ENCODE peak calls at places on chromosomes 4 and X, in nine cellular contexts. E, I, D, Z, G, K, S, X and F are unnamed samples.

GRCh38 chr4:121778991-121779628 is 14.1 kb upstream of the SMIM43 start:
- DNase-seq in E (peak; percentile 94), I (no peak), D (no peak), Z (no peak), G (no peak), K (no peak), S (no peak), X (no peak), F (no peak)

GRCh38 chr4:156794863-156795262 is 176.7 kb downstream of the PDGFC start:
- DNase-seq in E (no peak), I (no peak), D (no peak), Z (no peak), G (no peak), K (no peak), S (no peak), X (no peak), F (no peak)

GRCh38 chr4:128633067-128633466 is 176.4 kb upstream of the JADE1 start:
- DNase-seq in E (no peak), I (no peak), D (no peak), Z (no peak), G (no peak), K (no peak), S (no peak), X (no peak), F (no peak)

GRCh38 chr4:29578329-29578728 is 1141.8 kb upstream of the PCDH7 start:
- DNase-seq in E (no peak), I (no peak), D (no peak), Z (no peak), G (no peak), K (no peak), S (no peak), X (no peak), F (no peak)

GRCh38 chr4:10096976-10097330 is 19.6 kb downstream of the WDR1 start:
- DNase-seq in E (no peak), I (no peak), D (no peak), Z (no peak), G (no peak), K (no peak), S (no peak), X (no peak), F (no peak)

GRCh38 chr4:40516651-40517050 is 113.0 kb downstream of the RBM47 start:
- DNase-seq in E (no peak), I (no peak), D (no peak), Z (no peak), G (no peak), K (no peak), S (no peak), X (no peak), F (no peak)

GRCh38 chr4:1274871-1275270 is 14.8 kb upstream of the MAEA start:
- DNase-seq in E (no peak), I (no peak), D (no peak), Z (no peak), G (no peak), K (no peak), S (no peak), X (no peak), F (no peak)

GRCh38 chr4:9885958-9886357 is 104.5 kb downstream of the DRD5 start:
- DNase-seq in E (no peak), I (no peak), D (no peak), Z (no peak), G (no peak), K (no peak), S (no peak), X (no peak), F (no peak)

GRCh38 chr4:66691101-66691500 is 854.2 kb downstream of the CENPC start:
- DNase-seq in E (no peak), I (no peak), D (no peak), Z (no peak), G (no peak), K (no peak), S (no peak), X (no peak), F (peak; percentile 5)

GRCh38 chr4:168908093-168908492 is 102.0 kb downstream of the CBR4 start:
- DNase-seq in E (peak; percentile 62), I (no peak), D (no peak), Z (no peak), G (peak; percentile 27), K (no peak), S (no peak), X (no peak), F (no peak)

GRCh38 chr4:70671091-70671490 is 4.8 kb upstream of the JCHAIN start:
- DNase-seq in E (no peak), I (no peak), D (no peak), Z (no peak), G (no peak), K (no peak), S (no peak), X (no peak), F (no peak)

GRCh38 chr4:42710761-42711160 is 53.9 kb upstream of the ATP8A1 start:
- DNase-seq in E (no peak), I (no peak), D (no peak), Z (no peak), G (no peak), K (no peak), S (no peak), X (no peak), F (no peak)

GRCh38 chr4:42715807-42716482 is 59.0 kb upstream of the ATP8A1 start:
- DNase-seq in E (no peak), I (no peak), D (no peak), Z (no peak), G (no peak), K (no peak), S (no peak), X (no peak), F (peak; percentile 85)

GRCh38 chr4:42713371-42713770 is 56.5 kb upstream of the ATP8A1 start:
- DNase-seq in E (no peak), I (no peak), D (no peak), Z (no peak), G (no peak), K (no peak), S (no peak), X (no peak), F (no peak)

GRCh38 chr4:42710329-42710728 is 53.4 kb upstream of the ATP8A1 start:
- DNase-seq in E (no peak), I (no peak), D (no peak), Z (no peak), G (no peak), K (no peak), S (no peak), X (no peak), F (no peak)

DNA sequence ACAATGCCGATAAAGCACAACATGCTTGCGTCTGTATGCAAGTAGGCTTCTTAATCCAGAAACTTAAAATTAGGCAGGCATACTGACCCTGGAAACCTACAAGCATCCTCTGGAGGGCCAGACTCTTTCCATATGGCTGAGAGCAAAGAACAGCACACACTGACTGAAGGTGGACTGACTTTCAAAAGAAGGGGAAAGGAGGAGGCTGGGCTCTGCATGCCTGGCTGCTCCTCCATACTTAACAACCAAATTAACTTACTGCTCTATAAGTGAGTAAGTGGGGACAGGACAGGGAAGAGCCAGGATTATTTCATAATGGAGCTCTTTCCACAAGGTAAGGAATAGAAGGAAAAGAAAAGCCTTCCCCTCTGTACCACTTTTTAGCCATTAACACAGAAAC is 55.9 kb upstream of the ATP8A1 start:
- DNase-seq in E (no peak), I (no peak), D (no peak), Z (no peak), G (no peak), K (no peak), S (no peak), X (no peak), F (no peak)
- TF ChIP-seq CTCF in E (no peak), I (no peak), D (no peak), Z (no peak), G (no peak), K (no peak), S (no peak), X (no peak), F (no peak)

GRCh38 chr4:38177035-38177791 is 217.0 kb downstream of the PTTG2 start:
- DNase-seq in E (peak; percentile 84), I (no peak), D (peak; percentile 27), Z (no peak), G (peak; percentile 47), K (no peak), S (no peak), X (peak; percentile 81), F (no peak)
- TF ChIP-seq CTCF in E (no peak), I (no peak), D (no peak), Z (no peak), G (no peak), K (no peak), S (no peak), X (no peak), F (no peak)

GRCh38 chrX:149830192-149830873 is 48.6 kb downstream of the MAGEA9 start:
- DNase-seq in E (peak; percentile 16), I (no peak), D (no peak), Z (no peak), G (peak; percentile 35), K (no peak), S (peak; percentile 32), X (peak; percentile 1), F (peak; percentile 10)

GRCh38 chrX:149829751-149830191 is 48.0 kb downstream of the MAGEA9 start:
- DNase-seq in E (peak; percentile 8), I (no peak), D (no peak), Z (no peak), G (peak; percentile 17), K (no peak), S (no peak), X (peak; percentile 3), F (peak; percentile 20)

GRCh38 chrX:149827254-149827653 is 45.5 kb downstream of the MAGEA9 start:
- DNase-seq in E (no peak), I (no peak), D (no peak), Z (no peak), G (no peak), K (no peak), S (no peak), X (no peak), F (no peak)

DNA sequence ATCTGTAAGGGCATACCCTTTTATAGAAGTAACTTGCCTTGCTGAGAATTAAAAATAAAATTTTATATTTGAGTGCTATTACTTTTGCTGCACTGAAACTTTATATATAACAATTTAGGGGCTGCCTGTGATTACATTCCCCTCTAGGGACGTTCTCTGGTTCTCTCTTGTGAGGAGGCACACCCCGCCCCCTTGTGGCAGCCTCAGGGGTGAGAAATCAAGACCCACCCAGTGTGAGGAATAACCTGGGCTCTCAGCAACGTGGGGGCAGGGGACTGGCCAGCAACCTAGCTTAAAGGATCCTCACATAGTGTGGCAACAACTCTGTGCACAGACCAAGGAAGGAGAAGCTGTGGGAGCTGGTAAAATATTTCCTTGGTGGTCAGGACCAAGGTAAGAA is 43.7 kb downstream of the MAGEA9 start:
- DNase-seq in E (peak; percentile 8), I (no peak), D (no peak), Z (no peak), G (peak; percentile 1), K (no peak), S (peak; percentile 59), X (peak; percentile 1), F (peak; percentile 40)
- TF ChIP-seq CTCF in E (peak; percentile 31), I (no peak), D (peak; percentile 28), Z (no peak), G (peak; percentile 19), K (no peak), S (peak; percentile 22), X (peak; percentile 36), F (peak; percentile 18)

DNA sequence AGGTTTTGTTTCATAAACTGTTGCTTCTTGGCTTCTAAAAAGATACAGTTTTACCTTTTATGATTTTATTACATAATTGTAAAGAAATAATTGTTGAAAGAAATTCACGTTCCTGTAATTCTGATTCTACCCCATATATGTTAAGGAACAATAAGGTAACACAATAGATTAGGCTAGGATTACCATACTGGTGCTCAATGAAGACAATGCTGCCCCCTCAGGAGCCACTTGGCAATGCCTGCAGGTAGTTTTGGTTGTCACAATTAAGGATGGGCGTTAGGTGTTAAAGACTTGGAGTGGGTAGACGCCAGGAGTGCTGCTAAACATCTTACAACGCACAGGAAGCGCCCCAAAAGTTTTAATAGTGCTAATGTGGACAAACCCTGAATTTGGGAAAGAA is 133.2 kb downstream of the NLGN4X start:
- DNase-seq in E (no peak), I (no peak), D (no peak), Z (no peak), G (no peak), K (no peak), S (peak; percentile 19), X (no peak), F (no peak)
- TF ChIP-seq CTCF in E (no peak), I (no peak), D (no peak), Z (no peak), G (no peak), K (no peak), S (peak; percentile 18), X (peak; percentile 8), F (no peak)